ENCODE peak calls at places on chromosomes 2 and 18, in six cellular contexts. X, D, K, Z, M and U are unnamed samples.

GRCh38 chr2:52117299-52117698 is 1085.4 kb upstream of the NRXN1 start:
- DNase-seq in M (peak), Z (peak), X (no peak), K (no peak), D (no peak), U (no peak)

GRCh38 chr2:239412914-239413603 is 12.2 kb upstream of the HDAC4 start:
- DNase-seq in X (no peak), K (no peak), M (no peak), Z (no peak), D (no peak), U (no peak)

GRCh38 chr18:48798334-48799197 is 152.2 kb downstream of the SMAD7 start:
- DNase-seq in X (no peak), Z (no peak), K (peak), M (no peak), D (peak), U (peak)

GRCh38 chr2:235447210-235447609 is 46.6 kb upstream of the AGAP1 start:
- DNase-seq in X (no peak), M (no peak), Z (peak), D (no peak), K (no peak), U (no peak)

GRCh38 chr2:147288131-147288530 is 556.7 kb upstream of the ACVR2A start:
- DNase-seq in M (no peak), Z (no peak), D (no peak), K (no peak), X (no peak), U (no peak)

GRCh38 chr2:218832520-218832919 is 917 bp upstream of the PRKAG3 start:
- DNase-seq in M (peak), Z (peak), D (no peak), K (no peak), X (no peak), U (no peak)

GRCh38 chr18:75128911-75129716 is 79.8 kb downstream of the PTGR3 start:
- DNase-seq in K (no peak), X (no peak), D (no peak), M (no peak), Z (no peak), U (no peak)

GRCh38 chr2:210224660-210225460 is at the start of gene ACADL:
- DNase-seq in X (no peak), D (no peak), Z (peak), M (no peak), K (no peak), U (peak)

GRCh38 chr2:240991378-240992263 is 6.8 kb upstream of the SNED1 start:
- DNase-seq in M (peak), D (peak), Z (peak), K (peak), X (peak), U (peak)

GRCh38 chr18:24544141-24544498 is 83.7 kb downstream of the HRH4 start:
- DNase-seq in X (no peak), M (peak), D (no peak), K (no peak), Z (peak), U (no peak)

GRCh38 chr2:233428008-233428407 is 73.7 kb downstream of the DGKD start:
- DNase-seq in Z (no peak), D (no peak), K (peak), X (no peak), M (no peak), U (no peak)

GRCh38 chr18:25235648-25236047 is 116.3 kb downstream of the ZNF521 start:
- DNase-seq in M (no peak), X (no peak), Z (no peak), K (no peak), D (no peak), U (no peak)

GRCh38 chr2:2698182-2699116 is 367.4 kb upstream of the MYT1L start:
- DNase-seq in M (no peak), K (no peak), Z (peak), X (no peak), D (no peak), U (no peak)

GRCh38 chr2:127597046-127597983 is 48.6 kb upstream of the GPR17 start:
- DNase-seq in K (no peak), M (no peak), X (no peak), Z (no peak), D (no peak), U (no peak)

GRCh38 chr2:2524340-2524941 is 193.4 kb upstream of the MYT1L start:
- DNase-seq in K (no peak), X (no peak), M (no peak), Z (no peak), D (no peak), U (peak)

DNA sequence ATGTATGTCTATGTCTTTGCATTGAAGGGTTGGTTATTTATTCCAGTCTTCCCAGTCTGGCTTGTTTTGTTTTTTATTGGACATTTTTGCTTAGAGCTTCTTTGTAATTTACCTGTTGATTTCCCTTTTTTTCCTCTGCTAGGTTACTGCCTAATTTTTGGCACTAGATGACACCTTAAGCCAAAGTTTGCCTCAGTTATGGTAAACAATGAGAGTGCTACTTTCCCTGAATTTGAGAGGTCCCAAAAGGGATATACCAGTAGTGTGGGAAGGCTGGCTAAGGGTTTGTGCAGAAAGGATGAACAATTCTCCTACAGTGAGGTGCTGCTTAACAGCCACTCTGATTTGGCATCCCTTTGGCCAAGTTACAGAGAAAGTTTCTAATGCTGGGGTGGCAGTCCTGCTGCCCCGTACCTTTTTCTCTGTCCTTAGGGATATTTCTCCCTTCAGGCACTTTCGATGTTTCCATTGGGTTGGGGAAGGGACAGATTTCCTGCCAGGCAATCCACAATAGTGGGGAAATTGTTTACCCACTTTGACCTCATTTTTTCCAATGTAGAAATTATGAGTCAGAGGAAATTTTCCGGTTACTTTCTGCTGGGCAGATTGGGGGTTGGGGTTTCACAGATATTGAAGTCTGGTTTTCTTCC is 354.9 kb downstream of the PTPRM start:
- DNase-seq in K (no peak), D (no peak), Z (peak), M (peak), X (no peak), U (no peak)
- TF ChIP-seq CTCF in K (no peak), D (no peak), Z (no peak), M (no peak), X (no peak), U (no peak)

DNA sequence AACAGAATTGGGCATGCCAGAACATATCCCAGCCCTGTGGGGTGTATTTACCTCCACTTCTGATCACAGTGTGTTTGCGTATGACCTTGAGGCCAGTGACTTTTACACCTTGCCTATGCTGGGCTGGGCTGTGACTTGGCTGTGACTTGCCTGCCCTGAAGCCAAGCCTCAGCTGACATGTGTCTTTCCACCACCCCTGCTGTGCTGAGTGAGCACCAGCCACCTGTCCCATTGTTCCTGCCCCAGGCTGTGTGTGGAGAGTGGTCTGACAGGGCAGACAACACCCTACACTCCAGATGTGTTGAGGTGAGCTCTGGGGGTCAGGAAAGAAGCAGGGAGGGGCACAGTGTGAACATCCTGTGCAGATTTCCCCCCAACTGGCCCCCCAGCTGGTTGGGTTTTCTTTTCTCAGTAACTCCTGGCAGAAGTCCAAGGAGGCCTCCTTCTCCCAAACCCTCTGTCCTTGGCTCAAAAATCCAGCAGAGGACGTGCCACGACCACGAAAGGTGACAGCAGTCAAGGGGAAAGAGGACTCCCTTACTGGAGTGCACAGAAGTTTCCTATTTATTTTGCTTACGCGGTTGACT is 5.1 kb upstream of the STEAP3 start:
- DNase-seq in K (no peak), X (no peak), Z (peak), D (no peak), M (peak), U (no peak)
- TF ChIP-seq CTCF in K (no peak), X (peak), Z (peak), D (no peak), M (peak), U (peak)

GRCh38 chr2:109615637-109616144 is 1.5 kb downstream of the SOWAHC start:
- DNase-seq in D (no peak), Z (no peak), M (peak), K (no peak), X (no peak), U (peak)
- TF ChIP-seq CTCF in D (no peak), Z (peak), M (peak), K (no peak), X (no peak), U (no peak)

DNA sequence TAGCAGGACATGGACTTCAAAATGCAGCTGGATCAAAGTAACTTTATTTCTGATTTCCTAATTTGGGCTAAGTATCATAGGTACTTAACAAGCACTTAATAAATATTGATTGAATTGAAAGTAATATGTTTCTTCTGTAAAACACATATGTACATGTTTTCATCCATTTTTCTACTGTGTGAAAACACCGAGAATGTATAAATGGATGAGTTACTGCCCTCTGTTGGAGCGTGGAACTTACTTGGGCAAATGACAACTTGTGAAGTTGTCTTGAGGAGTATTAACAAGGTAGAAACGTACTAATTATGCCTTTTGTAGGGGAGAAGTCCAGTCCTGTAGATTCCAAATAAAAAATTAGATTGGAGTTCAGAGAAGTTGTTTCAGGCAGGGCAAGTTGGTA is 87.2 kb downstream of the PHLPP1 start:
- DNase-seq in M (peak), K (no peak), X (no peak), Z (peak), D (no peak), U (no peak)
- TF ChIP-seq CTCF in M (peak), K (no peak), X (peak), Z (no peak), D (peak), U (peak)

GRCh38 chr18:11574545-11574944 is 34.9 kb upstream of the SLC35G4 start:
- DNase-seq in M (no peak), Z (no peak), X (no peak), D (no peak), K (no peak), U (no peak)

GRCh38 chr18:11572201-11572600 is 37.2 kb upstream of the SLC35G4 start:
- DNase-seq in X (no peak), K (no peak), Z (no peak), M (no peak), D (no peak), U (no peak)

GRCh38 chr18:11567391-11567790 is 42.0 kb upstream of the SLC35G4 start:
- DNase-seq in Z (no peak), K (no peak), X (no peak), M (no peak), D (no peak), U (no peak)

GRCh38 chr18:11570073-11570588 is 39.3 kb upstream of the SLC35G4 start:
- DNase-seq in X (no peak), Z (no peak), M (no peak), K (no peak), D (no peak), U (no peak)

DNA sequence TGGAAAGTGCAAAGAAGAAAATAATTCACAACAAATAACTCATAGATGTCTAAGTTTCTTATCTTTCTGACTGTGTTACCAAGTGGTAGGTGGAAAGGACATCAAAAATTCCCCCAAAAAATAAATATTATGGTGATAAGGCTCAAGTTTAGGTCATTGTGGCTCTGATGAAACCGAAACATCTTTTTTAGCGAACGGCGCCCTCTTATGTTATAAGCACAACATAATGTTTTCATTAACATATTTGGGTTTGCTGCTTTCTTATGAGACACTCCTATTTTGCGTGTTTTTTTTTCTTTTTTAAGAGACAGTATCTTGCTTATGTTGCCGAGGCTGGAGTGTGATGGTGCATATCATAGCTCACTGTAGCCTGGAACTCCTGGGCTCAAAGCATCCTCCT is 38.6 kb upstream of the SLC35G4 start:
- DNase-seq in M (peak), D (no peak), Z (no peak), X (no peak), K (no peak), U (no peak)
- TF ChIP-seq CTCF in M (peak), D (no peak), Z (no peak), X (no peak), K (no peak), U (no peak)

DNA sequence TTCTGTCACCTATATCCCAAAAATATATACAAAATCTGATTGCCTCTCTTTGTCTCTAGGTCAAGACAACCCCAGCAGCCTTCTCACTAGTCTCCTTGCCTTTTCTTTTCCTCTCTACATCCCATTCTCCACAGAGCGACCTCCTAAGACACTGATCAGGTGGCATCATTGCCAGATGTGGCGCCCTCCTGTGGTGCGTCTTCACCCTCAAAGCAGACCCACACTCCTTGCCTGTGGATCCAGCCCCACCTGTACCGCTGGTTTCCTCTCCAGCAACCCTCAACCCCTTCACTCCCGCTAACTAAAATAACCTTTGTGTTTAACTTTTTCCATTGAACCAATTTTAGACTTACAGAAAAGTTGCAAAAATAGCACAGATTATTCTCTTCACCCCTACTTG is 273.3 kb downstream of the GLI2 start:
- DNase-seq in D (no peak), K (no peak), M (peak), X (no peak), Z (no peak), U (no peak)
- TF ChIP-seq CTCF in D (no peak), K (no peak), M (peak), X (no peak), Z (peak), U (no peak)

GRCh38 chr2:231670892-231671616 is 37.3 kb upstream of the PTMA start:
- DNase-seq in X (no peak), D (no peak), K (no peak), Z (no peak), M (no peak), U (peak)
- TF ChIP-seq CTCF in X (peak), D (no peak), K (no peak), Z (no peak), M (peak), U (no peak)

GRCh38 chr2:28352726-28353125 is 39.9 kb upstream of the FOSL2 start:
- DNase-seq in D (no peak), M (no peak), K (no peak), Z (no peak), X (no peak), U (peak)

GRCh38 chr2:28350791-28351285 is 41.8 kb upstream of the FOSL2 start:
- DNase-seq in M (no peak), D (no peak), Z (no peak), K (no peak), X (no peak), U (peak)

GRCh38 chr2:28351621-28352020 is 41.0 kb upstream of the FOSL2 start:
- DNase-seq in D (no peak), K (no peak), M (no peak), X (no peak), Z (no peak), U (no peak)

GRCh38 chr2:28350196-28350595 is 42.5 kb upstream of the FOSL2 start:
- DNase-seq in M (no peak), D (no peak), X (no peak), K (no peak), Z (no peak), U (peak)

GRCh38 chr2:28352104-28352503 is 40.6 kb upstream of the FOSL2 start:
- DNase-seq in M (no peak), Z (no peak), K (no peak), D (no peak), X (no peak), U (peak)
- TF ChIP-seq CTCF in M (no peak), Z (no peak), K (no peak), D (no peak), X (no peak), U (no peak)

GRCh38 chr2:74142340-74142739 is 5.4 kb downstream of the BOLA3 start:
- DNase-seq in Z (no peak), K (no peak), X (no peak), D (no peak), M (peak), U (no peak)
- TF ChIP-seq CTCF in Z (peak), K (no peak), X (no peak), D (no peak), M (no peak), U (peak)

DNA sequence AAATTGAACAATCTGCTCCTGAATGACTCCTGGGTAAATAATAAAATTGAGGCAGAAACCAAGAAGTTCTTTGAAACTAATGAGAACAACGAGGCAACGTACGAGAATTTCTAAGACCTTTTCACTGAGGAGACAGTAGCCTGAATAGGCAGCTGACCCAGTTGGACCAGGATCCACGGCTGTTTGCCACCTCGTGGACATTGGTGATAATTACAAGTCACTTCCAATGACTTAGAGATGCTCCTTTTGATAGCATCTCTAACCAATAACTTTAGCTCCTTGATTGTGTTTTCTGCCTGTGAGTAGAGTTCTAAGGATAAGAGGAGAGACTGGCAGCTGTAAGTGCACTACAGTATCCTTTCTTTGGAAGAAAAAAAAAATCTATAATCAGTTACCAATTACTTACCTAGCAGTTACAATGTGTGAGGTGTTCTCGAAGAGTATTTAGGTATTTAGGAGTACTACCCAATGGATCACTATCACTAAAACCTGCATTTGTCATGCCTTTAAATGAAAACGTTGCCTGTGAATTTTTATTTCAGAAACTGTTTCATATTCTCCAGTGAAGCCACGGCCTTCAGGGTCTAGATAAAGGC is 31.3 kb upstream of the CNTNAP5 start:
- DNase-seq in X (no peak), Z (peak), M (peak), K (no peak), D (no peak), U (no peak)
- TF ChIP-seq CTCF in X (peak), Z (peak), M (peak), K (peak), D (no peak), U (peak)